ENCODE peak calls at places on chromosome 4, in nine cellular contexts. One of them, this sample, is unnamed.

GRCh38 chr4:177483271-177483670 is 41.0 kb upstream of the AGA start:
- DNase-seq in tibial artery: no peak
- DNase-seq in cerebellar cortex: no peak
- DNase-seq in T-helper 22 cell: no peak
- DNase-seq in mucosa of descending colon: no peak
- DNase-seq in substantia nigra: no peak
- DNase-seq in NCI-H1417 treated with DMSO at 0.1 percent for 48 hours: no peak
- DNase-seq in naive thymus-derived CD8-positive, alpha-beta T cell: no peak
- DNase-seq in RWPE1: no peak
- DNase-seq in this sample: no peak

GRCh38 chr4:68299492-68300457 is 50.1 kb downstream of the YTHDC1 start:
- DNase-seq in tibial artery: no peak
- DNase-seq in cerebellar cortex: no peak
- DNase-seq in T-helper 22 cell: no peak
- DNase-seq in mucosa of descending colon: no peak
- DNase-seq in substantia nigra: no peak
- DNase-seq in NCI-H1417 treated with DMSO at 0.1 percent for 48 hours: no peak
- DNase-seq in naive thymus-derived CD8-positive, alpha-beta T cell: no peak
- DNase-seq in RWPE1: no peak
- DNase-seq in this sample: no peak

GRCh38 chr4:18322111-18322510 is 300.6 kb upstream of the LCORL start:
- DNase-seq in tibial artery: no peak
- DNase-seq in cerebellar cortex: no peak
- DNase-seq in T-helper 22 cell: no peak
- DNase-seq in mucosa of descending colon: no peak
- DNase-seq in substantia nigra: no peak
- DNase-seq in NCI-H1417 treated with DMSO at 0.1 percent for 48 hours: no peak
- DNase-seq in naive thymus-derived CD8-positive, alpha-beta T cell: no peak
- DNase-seq in RWPE1: no peak
- DNase-seq in this sample: no peak

GRCh38 chr4:154503598-154503997 is 12.0 kb upstream of the DCHS2 start:
- DNase-seq in tibial artery: no peak
- DNase-seq in cerebellar cortex: peak
- DNase-seq in T-helper 22 cell: no peak
- DNase-seq in mucosa of descending colon: no peak
- DNase-seq in substantia nigra: no peak
- DNase-seq in NCI-H1417 treated with DMSO at 0.1 percent for 48 hours: no peak
- DNase-seq in naive thymus-derived CD8-positive, alpha-beta T cell: no peak
- DNase-seq in RWPE1: peak
- DNase-seq in this sample: no peak

GRCh38 chr4:3836802-3837601 is 70.8 kb downstream of the ADRA2C start:
- DNase-seq in tibial artery: no peak
- DNase-seq in cerebellar cortex: no peak
- DNase-seq in T-helper 22 cell: no peak
- DNase-seq in mucosa of descending colon: peak
- DNase-seq in substantia nigra: no peak
- DNase-seq in NCI-H1417 treated with DMSO at 0.1 percent for 48 hours: no peak
- DNase-seq in naive thymus-derived CD8-positive, alpha-beta T cell: no peak
- DNase-seq in RWPE1: peak
- DNase-seq in this sample: no peak

GRCh38 chr4:20283039-20283438 is 31.3 kb downstream of the SLIT2 start:
- DNase-seq in tibial artery: no peak
- DNase-seq in cerebellar cortex: no peak
- DNase-seq in T-helper 22 cell: no peak
- DNase-seq in mucosa of descending colon: no peak
- DNase-seq in substantia nigra: no peak
- DNase-seq in NCI-H1417 treated with DMSO at 0.1 percent for 48 hours: no peak
- DNase-seq in naive thymus-derived CD8-positive, alpha-beta T cell: no peak
- DNase-seq in RWPE1: no peak
- DNase-seq in this sample: no peak

GRCh38 chr4:25291158-25291733 is 21.3 kb upstream of the ZCCHC4 start:
- DNase-seq in tibial artery: no peak
- DNase-seq in cerebellar cortex: no peak
- DNase-seq in T-helper 22 cell: no peak
- DNase-seq in mucosa of descending colon: no peak
- DNase-seq in substantia nigra: no peak
- DNase-seq in NCI-H1417 treated with DMSO at 0.1 percent for 48 hours: no peak
- DNase-seq in naive thymus-derived CD8-positive, alpha-beta T cell: no peak
- DNase-seq in RWPE1: no peak
- DNase-seq in this sample: no peak

GRCh38 chr4:48635310-48635709 is 144.8 kb downstream of the FRYL start:
- DNase-seq in tibial artery: no peak
- DNase-seq in cerebellar cortex: no peak
- DNase-seq in T-helper 22 cell: no peak
- DNase-seq in mucosa of descending colon: no peak
- DNase-seq in substantia nigra: no peak
- DNase-seq in NCI-H1417 treated with DMSO at 0.1 percent for 48 hours: no peak
- DNase-seq in naive thymus-derived CD8-positive, alpha-beta T cell: no peak
- DNase-seq in RWPE1: peak
- DNase-seq in this sample: no peak

GRCh38 chr4:7710576-7711329 is 228.9 kb downstream of the AFAP1 start:
- DNase-seq in tibial artery: no peak
- DNase-seq in cerebellar cortex: no peak
- DNase-seq in T-helper 22 cell: no peak
- DNase-seq in mucosa of descending colon: peak
- DNase-seq in substantia nigra: no peak
- DNase-seq in NCI-H1417 treated with DMSO at 0.1 percent for 48 hours: no peak
- DNase-seq in naive thymus-derived CD8-positive, alpha-beta T cell: no peak
- DNase-seq in RWPE1: no peak
- DNase-seq in this sample: peak